ENCODE peak calls at places on chromosome 11, in six cellular contexts. Z, B, U, X, O and G are unnamed samples.

GRCh38 chr11:62011881-62012280 is 44.4 kb upstream of the FTH1 start:
- DNase-seq in Z (no peak), X (no peak), O (no peak), B (no peak), U (no peak), G (no peak)

GRCh38 chr11:92276773-92277172 is 52.2 kb downstream of the FAT3 start:
- DNase-seq in B (no peak), O (no peak), X (no peak), U (no peak), Z (peak), G (no peak)

GRCh38 chr11:11786771-11787170 is 55.0 kb upstream of the USP47 start:
- DNase-seq in X (no peak), Z (peak), B (no peak), O (no peak), U (no peak), G (no peak)

GRCh38 chr11:44944181-44944852 is 6.4 kb downstream of the TP53I11 start:
- DNase-seq in B (no peak), X (no peak), U (no peak), O (no peak), Z (no peak), G (no peak)

GRCh38 chr11:128164090-128164741 is 423.1 kb downstream of the ETS1 start:
- DNase-seq in O (no peak), X (no peak), B (no peak), Z (no peak), U (no peak), G (no peak)

GRCh38 chr11:72736452-72737069 is 15.6 kb downstream of the ARAP1 start:
- DNase-seq in O (no peak), B (peak), U (no peak), X (peak), Z (peak), G (no peak)

GRCh38 chr11:83151274-83151977 is 5.5 kb upstream of the PCF11 start:
- DNase-seq in Z (peak), U (no peak), X (no peak), O (no peak), B (no peak), G (no peak)

GRCh38 chr11:128375941-128376340 is 211.4 kb downstream of the ETS1 start:
- DNase-seq in Z (no peak), B (no peak), O (no peak), U (no peak), X (no peak), G (no peak)

GRCh38 chr11:111574373-111575230 is 27.6 kb upstream of the SIK2 start:
- DNase-seq in U (no peak), X (no peak), O (no peak), B (no peak), Z (peak), G (no peak)

GRCh38 chr11:102047305-102047924 is at the start of gene CFAP300:
- DNase-seq in O (peak), B (peak), Z (peak), U (peak), X (peak), G (no peak)

GRCh38 chr11:34495724-34496377 is 17.7 kb downstream of the ELF5 start:
- DNase-seq in B (no peak), O (no peak), X (no peak), U (no peak), Z (no peak), G (no peak)

GRCh38 chr11:85783758-85784157 is 27.2 kb downstream of the SYTL2 start:
- DNase-seq in U (no peak), Z (no peak), X (no peak), B (no peak), O (no peak), G (no peak)